ENCODE peak calls at places on chromosome 21, in seven cellular contexts. G, T, I, Q, R, B and A are unnamed samples.

GRCh38 chr21:15468368-15468767 is 261.4 kb upstream of the USP25 start:
- DNase-seq in I (no peak), T (no peak), G (no peak), Q (no peak), R (peak), B (no peak), A (no peak)

GRCh38 chr21:15011967-15012366 is 52.8 kb downstream of the NRIP1 start:
- DNase-seq in Q (no peak), I (no peak), B (no peak), R (no peak), G (no peak), T (no peak), A (no peak)

GRCh38 chr21:14520535-14520934 is 25.6 kb downstream of the SAMSN1 start:
- DNase-seq in B (peak), R (no peak), G (no peak), Q (peak), T (no peak), I (no peak), A (no peak)

GRCh38 chr21:42570841-42571387 is 57.3 kb downstream of the SLC37A1 start:
- DNase-seq in T (peak), B (peak), G (no peak), I (no peak), Q (no peak), R (no peak), A (no peak)

GRCh38 chr21:17390575-17390974 is 122.3 kb upstream of the CXADR start:
- DNase-seq in Q (no peak), G (no peak), I (no peak), T (no peak), B (no peak), R (no peak), A (no peak)

GRCh38 chr21:42568834-42569731 is 55.4 kb downstream of the SLC37A1 start:
- DNase-seq in T (peak), B (peak), R (no peak), Q (no peak), G (no peak), I (no peak), A (no peak)

GRCh38 chr21:42539342-42539741 is 25.7 kb downstream of the SLC37A1 start:
- DNase-seq in T (no peak), Q (no peak), I (no peak), G (no peak), B (no peak), R (no peak), A (no peak)

GRCh38 chr21:42107881-42108553 is 36.9 kb downstream of the UMODL1 start:
- DNase-seq in B (peak), I (no peak), G (no peak), Q (peak), R (peak), T (peak), A (peak)

GRCh38 chr21:10273196-10273595 is 248.2 kb upstream of the TPTE start:
- DNase-seq in I (no peak), T (no peak), G (no peak), Q (no peak), R (no peak), B (no peak), A (no peak)

GRCh38 chr21:20882462-20883415 is 115.5 kb upstream of the NCAM2 start:
- DNase-seq in R (peak), T (peak), I (no peak), Q (peak), B (no peak), G (no peak), A (no peak)

GRCh38 chr21:16305686-16306085 is 575.9 kb downstream of the USP25 start:
- DNase-seq in R (no peak), T (no peak), B (no peak), Q (no peak), G (no peak), I (no peak), A (no peak)

GRCh38 chr21:15295875-15296274 is 231.1 kb upstream of the NRIP1 start:
- DNase-seq in B (no peak), Q (no peak), R (no peak), I (no peak), G (no peak), T (no peak), A (no peak)

GRCh38 chr21:32392880-32393676 is at the start of gene URB1:
- DNase-seq in R (peak), Q (peak), I (peak), G (peak), B (peak), T (peak), A (peak)
- TF ChIP-seq CTCF in R (no peak), Q (no peak), I (no peak), G (no peak), B (no peak), T (no peak), A (no peak)

DNA sequence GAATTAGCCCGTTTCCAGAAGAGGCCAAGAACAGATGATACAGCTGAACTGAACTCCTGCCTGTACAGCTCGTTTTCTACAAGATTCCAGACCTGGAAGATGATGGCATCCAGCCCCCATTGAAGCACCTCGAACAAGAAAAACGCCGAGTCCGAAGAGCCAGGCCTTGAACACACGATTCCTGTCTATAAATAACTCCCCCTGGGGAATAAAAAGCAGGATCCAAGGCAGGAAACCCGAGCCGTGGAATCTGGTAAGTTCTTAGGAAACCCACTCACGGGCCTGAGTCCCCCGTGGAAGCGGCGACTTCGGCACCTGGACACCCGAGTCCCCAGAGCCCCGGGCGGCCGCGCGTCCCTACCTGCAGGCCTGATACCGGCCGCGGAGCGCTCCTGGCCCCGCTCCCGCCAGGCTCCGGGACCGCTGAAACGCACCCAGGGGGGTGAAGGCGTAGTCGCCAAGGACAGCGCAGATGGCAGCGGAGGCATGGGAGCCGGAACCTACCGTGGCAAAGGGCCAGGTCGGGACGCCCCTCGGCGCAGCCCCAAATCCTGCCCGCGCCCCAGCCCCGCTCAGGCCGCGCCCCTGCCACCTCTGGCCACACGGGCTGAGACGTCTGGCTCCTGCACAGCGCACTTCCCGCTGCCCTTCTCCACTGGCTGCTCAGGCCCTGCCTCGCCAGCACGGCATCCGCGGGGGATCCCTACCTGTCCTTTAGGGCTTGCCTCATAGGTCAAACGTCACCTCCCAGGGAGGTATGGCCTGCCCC is 14.0 kb upstream of the HLCS start:
- DNase-seq in G (no peak), B (no peak), Q (no peak), R (peak), T (peak), I (no peak), A (no peak)
- TF ChIP-seq CTCF in G (no peak), B (no peak), Q (no peak), R (no peak), T (no peak), I (no peak), A (no peak)

DNA sequence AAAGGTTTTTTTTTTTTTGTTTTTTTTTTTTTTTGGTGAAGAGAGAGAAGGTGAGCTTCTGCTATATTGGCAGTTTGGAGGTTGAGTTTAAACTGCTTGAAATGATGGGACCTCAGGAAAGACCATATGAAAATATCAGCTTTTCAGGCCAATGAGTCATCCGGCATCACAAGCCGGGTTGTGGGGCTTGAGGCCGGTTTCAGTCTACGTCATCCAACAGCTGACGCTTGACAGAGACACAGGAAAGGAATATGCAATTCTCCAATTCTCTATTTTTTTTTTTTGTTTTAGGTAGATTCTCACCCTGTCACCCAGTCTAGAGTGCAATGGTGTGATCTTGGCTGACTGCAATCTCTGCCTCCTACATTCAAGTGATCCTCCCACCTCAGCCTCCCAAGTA is 52.4 kb downstream of the KCNJ6 start:
- DNase-seq in T (no peak), I (peak), G (no peak), B (no peak), R (no peak), Q (no peak), A (no peak)
- TF ChIP-seq CTCF in T (no peak), I (no peak), G (no peak), B (no peak), R (no peak), Q (no peak), A (no peak)

GRCh38 chr21:44742418-44743153 is 31.2 kb upstream of the TSPEAR start:
- DNase-seq in Q (no peak), I (no peak), G (no peak), T (no peak), R (no peak), B (no peak), A (no peak)
- TF ChIP-seq CTCF in Q (no peak), I (peak), G (no peak), T (no peak), R (peak), B (no peak), A (peak)

GRCh38 chr21:39377444-39378050 is 28.7 kb upstream of the HMGN1 start:
- DNase-seq in B (no peak), R (no peak), Q (no peak), I (no peak), G (no peak), T (no peak), A (no peak)
- TF ChIP-seq CTCF in B (no peak), R (no peak), Q (no peak), I (no peak), G (no peak), T (no peak), A (no peak)

GRCh38 chr21:23160914-23161313 is 2162.7 kb downstream of the NCAM2 start:
- DNase-seq in G (no peak), R (no peak), Q (no peak), B (no peak), T (no peak), I (no peak), A (no peak)
- TF ChIP-seq CTCF in G (no peak), R (no peak), Q (no peak), B (no peak), T (no peak), I (no peak), A (peak)

GRCh38 chr21:25039461-25040380 is 567.6 kb downstream of the MRPL39 start:
- DNase-seq in B (no peak), Q (peak), R (peak), I (no peak), G (no peak), T (no peak), A (no peak)
- TF ChIP-seq CTCF in B (no peak), Q (peak), R (no peak), I (peak), G (no peak), T (no peak), A (peak)